ENCODE peak calls at places on chromosomes 7 and 10, in eight cellular contexts. One of them, this sample, is unnamed.

GRCh38 chr10:104424719-104425118 is 71.1 kb downstream of the CFAP58 start:
- DNase-seq in SK-N-SH: no peak
- DNase-seq in sigmoid colon: no peak
- DNase-seq in stomach: no peak
- DNase-seq in transverse colon: no peak
- DNase-seq in K562: no peak
- DNase-seq in GM12878: peak
- DNase-seq in HepG2: no peak
- DNase-seq in this sample: no peak

GRCh38 chr7:84258628-84259027 is 64.0 kb upstream of the SEMA3A start:
- DNase-seq in sigmoid colon: no peak
- DNase-seq in SK-N-SH: no peak
- DNase-seq in HepG2: no peak
- DNase-seq in GM12878: no peak
- DNase-seq in stomach: no peak
- DNase-seq in K562: no peak
- DNase-seq in transverse colon: no peak
- DNase-seq in this sample: no peak

GRCh38 chr7:134446446-134446845 is 12.5 kb downstream of the AKR1B1 start:
- DNase-seq in GM12878: no peak
- DNase-seq in K562: no peak
- DNase-seq in sigmoid colon: no peak
- DNase-seq in stomach: no peak
- DNase-seq in transverse colon: no peak
- DNase-seq in SK-N-SH: no peak
- DNase-seq in HepG2: no peak
- DNase-seq in this sample: no peak

GRCh38 chr10:94571528-94571927 is 25.9 kb downstream of the HELLS start:
- DNase-seq in transverse colon: no peak
- DNase-seq in sigmoid colon: no peak
- DNase-seq in HepG2: no peak
- DNase-seq in GM12878: no peak
- DNase-seq in SK-N-SH: no peak
- DNase-seq in stomach: no peak
- DNase-seq in K562: no peak
- DNase-seq in this sample: no peak

GRCh38 chr7:130909881-130910672 is 176.1 kb upstream of the KLF14 start:
- DNase-seq in transverse colon: no peak
- DNase-seq in K562: no peak
- DNase-seq in HepG2: no peak
- DNase-seq in GM12878: no peak
- DNase-seq in SK-N-SH: no peak
- DNase-seq in sigmoid colon: no peak
- DNase-seq in stomach: no peak
- DNase-seq in this sample: no peak

GRCh38 chr7:119640861-119641260 is 632.1 kb upstream of the KCND2 start:
- DNase-seq in K562: no peak
- DNase-seq in HepG2: no peak
- DNase-seq in stomach: no peak
- DNase-seq in sigmoid colon: no peak
- DNase-seq in GM12878: no peak
- DNase-seq in transverse colon: no peak
- DNase-seq in SK-N-SH: no peak
- DNase-seq in this sample: no peak

GRCh38 chr10:68543004-68543918 is 15.9 kb upstream of the SLC25A16 start:
- DNase-seq in SK-N-SH: no peak
- DNase-seq in transverse colon: no peak
- DNase-seq in stomach: no peak
- DNase-seq in K562: no peak
- DNase-seq in sigmoid colon: no peak
- DNase-seq in HepG2: peak
- DNase-seq in GM12878: no peak
- DNase-seq in this sample: no peak

GRCh38 chr10:110273474-110273873 is 31.2 kb downstream of the SMNDC1 start:
- DNase-seq in HepG2: peak
- DNase-seq in K562: no peak
- DNase-seq in SK-N-SH: no peak
- DNase-seq in stomach: peak
- DNase-seq in GM12878: peak
- DNase-seq in transverse colon: peak
- DNase-seq in sigmoid colon: peak
- DNase-seq in this sample: peak

GRCh38 chr7:127057918-127058317 is 194.8 kb downstream of the GRM8 start:
- DNase-seq in HepG2: no peak
- DNase-seq in GM12878: no peak
- DNase-seq in sigmoid colon: no peak
- DNase-seq in stomach: no peak
- DNase-seq in SK-N-SH: no peak
- DNase-seq in K562: no peak
- DNase-seq in transverse colon: no peak
- DNase-seq in this sample: no peak

GRCh38 chr10:3827266-3827665 is 42.3 kb upstream of the KLF6 start:
- DNase-seq in transverse colon: no peak
- DNase-seq in SK-N-SH: no peak
- DNase-seq in sigmoid colon: no peak
- DNase-seq in HepG2: no peak
- DNase-seq in stomach: no peak
- DNase-seq in K562: no peak
- DNase-seq in GM12878: no peak
- DNase-seq in this sample: no peak

GRCh38 chr10:91137822-91138221 is 82.6 kb upstream of the PCGF5 start:
- DNase-seq in SK-N-SH: no peak
- DNase-seq in HepG2: no peak
- DNase-seq in GM12878: no peak
- DNase-seq in transverse colon: no peak
- DNase-seq in stomach: no peak
- DNase-seq in sigmoid colon: no peak
- DNase-seq in K562: no peak
- DNase-seq in this sample: no peak

GRCh38 chr7:84256481-84256880 is 61.9 kb upstream of the SEMA3A start:
- DNase-seq in SK-N-SH: no peak
- DNase-seq in stomach: no peak
- DNase-seq in transverse colon: no peak
- DNase-seq in GM12878: no peak
- DNase-seq in HepG2: no peak
- DNase-seq in K562: no peak
- DNase-seq in sigmoid colon: no peak
- DNase-seq in this sample: no peak

DNA sequence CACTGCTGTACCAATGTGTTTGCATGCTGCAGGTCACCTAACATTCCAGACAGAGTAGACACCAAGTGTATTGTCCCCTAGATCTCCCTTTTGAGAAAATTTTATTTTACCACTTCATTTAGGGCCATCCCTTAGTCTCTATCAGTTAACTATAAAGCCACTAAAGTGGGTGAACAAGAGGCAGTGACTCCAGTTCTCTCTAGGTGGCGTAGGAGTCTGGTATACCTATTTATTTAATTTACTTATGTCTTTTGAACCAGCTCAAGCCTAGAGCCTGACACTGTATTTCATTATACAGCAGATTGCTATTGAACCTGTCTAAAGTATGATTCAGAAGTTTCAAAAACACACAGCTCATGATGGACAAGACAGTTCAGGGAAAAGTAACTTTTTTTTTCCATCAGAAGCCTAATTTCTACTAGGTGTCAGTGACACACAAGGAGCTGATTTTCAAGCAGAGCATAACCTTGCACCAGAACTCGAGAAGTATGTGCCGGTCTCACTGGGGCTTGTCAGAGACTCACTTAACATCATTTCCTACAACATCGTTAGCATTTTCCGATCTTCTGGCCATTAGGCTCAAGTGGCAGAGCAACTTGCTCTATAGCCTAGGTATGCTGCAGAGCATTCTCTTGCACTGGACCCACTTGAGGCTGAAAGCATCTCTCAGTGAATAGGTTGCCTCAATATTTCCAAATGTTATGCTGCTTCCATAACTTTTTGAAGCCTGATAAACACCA is 175.4 kb downstream of the CDC14C start:
- DNase-seq in HepG2: no peak
- DNase-seq in GM12878: no peak
- DNase-seq in SK-N-SH: no peak
- DNase-seq in sigmoid colon: no peak
- DNase-seq in K562: no peak
- DNase-seq in stomach: no peak
- DNase-seq in transverse colon: no peak
- DNase-seq in this sample: no peak
- TF ChIP-seq CTCF in HepG2: no peak
- TF ChIP-seq CTCF in GM12878: no peak
- TF ChIP-seq CTCF in SK-N-SH: peak
- TF ChIP-seq CTCF in sigmoid colon: no peak
- TF ChIP-seq CTCF in K562: no peak
- TF ChIP-seq CTCF in stomach: no peak
- TF ChIP-seq CTCF in transverse colon: peak
- TF ChIP-seq CTCF in this sample: no peak

GRCh38 chr10:124158592-124158991 is 65.2 kb upstream of the CHST15 start:
- DNase-seq in GM12878: no peak
- DNase-seq in SK-N-SH: no peak
- DNase-seq in K562: no peak
- DNase-seq in HepG2: no peak
- DNase-seq in transverse colon: peak
- DNase-seq in sigmoid colon: no peak
- DNase-seq in stomach: no peak
- DNase-seq in this sample: no peak

GRCh38 chr10:124161212-124162000 is 68.0 kb upstream of the CHST15 start:
- DNase-seq in SK-N-SH: no peak
- DNase-seq in transverse colon: no peak
- DNase-seq in HepG2: no peak
- DNase-seq in K562: no peak
- DNase-seq in GM12878: no peak
- DNase-seq in sigmoid colon: no peak
- DNase-seq in stomach: no peak
- DNase-seq in this sample: no peak

GRCh38 chr10:124162774-124163354 is 69.5 kb upstream of the CHST15 start:
- DNase-seq in GM12878: no peak
- DNase-seq in transverse colon: no peak
- DNase-seq in HepG2: no peak
- DNase-seq in SK-N-SH: no peak
- DNase-seq in sigmoid colon: peak
- DNase-seq in K562: no peak
- DNase-seq in stomach: no peak
- DNase-seq in this sample: no peak

GRCh38 chr10:124162136-124162535 is 68.7 kb upstream of the CHST15 start:
- DNase-seq in K562: no peak
- DNase-seq in SK-N-SH: no peak
- DNase-seq in GM12878: no peak
- DNase-seq in HepG2: no peak
- DNase-seq in transverse colon: no peak
- DNase-seq in sigmoid colon: peak
- DNase-seq in stomach: no peak
- DNase-seq in this sample: no peak

DNA sequence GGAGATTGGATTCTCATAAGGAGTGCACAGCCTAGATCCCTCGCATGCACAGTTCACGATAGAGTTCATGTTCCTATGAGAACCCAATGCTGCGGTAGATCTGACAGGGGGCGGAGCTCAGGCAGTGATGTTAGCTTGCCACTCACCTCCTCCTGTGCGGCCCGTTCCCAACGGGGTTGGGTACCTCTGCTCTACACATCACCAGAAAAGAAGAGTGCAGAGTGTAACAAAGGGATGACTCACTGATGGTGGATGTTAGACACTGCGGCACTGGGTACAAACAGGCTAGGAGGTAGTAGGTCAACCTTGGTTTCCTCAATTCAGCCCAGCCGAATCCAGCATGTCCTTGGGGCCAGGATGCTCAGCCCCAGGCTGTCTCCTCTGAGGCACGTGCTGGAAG is 66.8 kb upstream of the CHST15 start:
- DNase-seq in HepG2: no peak
- DNase-seq in SK-N-SH: no peak
- DNase-seq in stomach: no peak
- DNase-seq in transverse colon: no peak
- DNase-seq in K562: no peak
- DNase-seq in GM12878: no peak
- DNase-seq in sigmoid colon: peak
- DNase-seq in this sample: no peak
- TF ChIP-seq EP300 in HepG2: no peak
- TF ChIP-seq EP300 in SK-N-SH: no peak
- TF ChIP-seq EP300 in stomach: no peak
- TF ChIP-seq EP300 in transverse colon: no peak
- TF ChIP-seq EP300 in K562: no peak
- TF ChIP-seq EP300 in GM12878: no peak
- TF ChIP-seq EP300 in sigmoid colon: no peak
- TF ChIP-seq EP300 in this sample: no peak

GRCh38 chr10:60200012-60200681 is 189.5 kb downstream of the ANK3 start:
- DNase-seq in K562: no peak
- DNase-seq in stomach: no peak
- DNase-seq in SK-N-SH: no peak
- DNase-seq in sigmoid colon: no peak
- DNase-seq in HepG2: no peak
- DNase-seq in transverse colon: no peak
- DNase-seq in GM12878: no peak
- DNase-seq in this sample: no peak
- TF ChIP-seq POLR2AphosphoS5 in K562: no peak
- TF ChIP-seq POLR2AphosphoS5 in stomach: no peak
- TF ChIP-seq POLR2AphosphoS5 in SK-N-SH: no peak
- TF ChIP-seq POLR2AphosphoS5 in sigmoid colon: no peak
- TF ChIP-seq POLR2AphosphoS5 in HepG2: no peak
- TF ChIP-seq POLR2AphosphoS5 in transverse colon: no peak
- TF ChIP-seq POLR2AphosphoS5 in GM12878: no peak
- TF ChIP-seq POLR2AphosphoS5 in this sample: no peak

GRCh38 chr7:141027043-141027442 is 12.3 kb upstream of the MRPS33 start:
- DNase-seq in stomach: no peak
- DNase-seq in SK-N-SH: no peak
- DNase-seq in transverse colon: no peak
- DNase-seq in sigmoid colon: no peak
- DNase-seq in K562: no peak
- DNase-seq in GM12878: no peak
- DNase-seq in HepG2: no peak
- DNase-seq in this sample: no peak
- TF ChIP-seq CTCF in stomach: no peak
- TF ChIP-seq CTCF in SK-N-SH: no peak
- TF ChIP-seq CTCF in transverse colon: no peak
- TF ChIP-seq CTCF in sigmoid colon: no peak
- TF ChIP-seq CTCF in K562: no peak
- TF ChIP-seq CTCF in GM12878: no peak
- TF ChIP-seq CTCF in HepG2: peak
- TF ChIP-seq CTCF in this sample: no peak

DNA sequence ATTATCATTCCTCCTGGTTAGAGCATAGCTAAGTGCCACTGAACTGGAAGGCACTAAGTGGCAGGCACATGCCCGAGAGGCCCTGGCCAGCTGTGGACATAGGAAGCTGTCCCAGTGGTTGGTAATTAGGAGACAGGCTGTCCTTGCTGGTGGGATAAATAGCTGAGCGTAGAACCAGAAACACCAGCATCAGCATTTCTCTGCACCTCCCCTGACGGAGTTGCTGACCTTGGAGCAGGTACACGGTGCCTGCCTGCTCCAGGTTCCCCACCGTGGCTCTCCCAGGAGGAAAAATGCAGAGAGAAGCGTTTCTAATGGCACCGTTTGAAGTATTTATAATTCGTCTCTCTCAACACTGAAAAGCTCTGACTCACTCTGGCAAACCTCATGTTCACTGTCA is 5.6 kb upstream of the ABLIM1 start:
- DNase-seq in K562: no peak
- DNase-seq in stomach: no peak
- DNase-seq in HepG2: no peak
- DNase-seq in transverse colon: no peak
- DNase-seq in SK-N-SH: no peak
- DNase-seq in sigmoid colon: no peak
- DNase-seq in GM12878: no peak
- DNase-seq in this sample: no peak
- TF ChIP-seq EP300 in K562: no peak
- TF ChIP-seq EP300 in stomach: no peak
- TF ChIP-seq EP300 in HepG2: no peak
- TF ChIP-seq EP300 in transverse colon: no peak
- TF ChIP-seq EP300 in SK-N-SH: no peak
- TF ChIP-seq EP300 in sigmoid colon: no peak
- TF ChIP-seq EP300 in GM12878: no peak
- TF ChIP-seq EP300 in this sample: no peak